ENCODE peak calls at places on chromosomes 12 and 14, in five cellular contexts. Y, T, N, W and H are unnamed samples.

GRCh38 chr12:106240821-106241220 is 7.0 kb downstream of the CKAP4 start:
- DNase-seq in Y (no peak), T (no peak), N (no peak), W (no peak), H (no peak)

GRCh38 chr12:6372403-6373003 is 2.9 kb downstream of the SCNN1A start:
- DNase-seq in Y (peak), T (peak), N (peak), W (no peak), H (no peak)

GRCh38 chr14:92469515-92469914 is 44.1 kb upstream of the RIN3 start:
- DNase-seq in Y (no peak), T (no peak), N (no peak), W (no peak), H (no peak)

GRCh38 chr14:85252011-85252410 is 277.9 kb upstream of the FLRT2 start:
- DNase-seq in Y (no peak), T (peak), N (peak), W (no peak), H (no peak)

GRCh38 chr12:20212658-20213387 is 155.5 kb upstream of the PDE3A start:
- DNase-seq in Y (peak), T (peak), N (peak), W (peak), H (no peak)

GRCh38 chr12:41019461-41019860 is 168.7 kb upstream of the PDZRN4 start:
- DNase-seq in Y (no peak), T (no peak), N (no peak), W (no peak), H (no peak)

GRCh38 chr12:89210277-89210676 is 142.0 kb downstream of the DUSP6 start:
- DNase-seq in Y (no peak), T (no peak), N (no peak), W (no peak), H (no peak)

GRCh38 chr12:64080319-64081008 is 141.6 kb downstream of the KICS2 start:
- DNase-seq in Y (no peak), T (no peak), N (no peak), W (no peak), H (no peak)

GRCh38 chr12:50690923-50691322 is 73.0 kb upstream of the ATF1 start:
- DNase-seq in Y (peak), T (no peak), N (no peak), W (no peak), H (no peak)